ENCODE peak calls at places on chromosomes 3 and 15, in ten cellular contexts. T, D, Z, H, R, O, L, A, J and V are unnamed samples.
A peak's percentile ranks its signal among the peaks of the same experiment; 100 is the strongest.

GRCh38 chr3:46449755-46450552 is 14.8 kb downstream of the LTF start:
- DNase-seq in A (no peak), H (peak; percentile 3), L (no peak), T (no peak), Z (peak; percentile 22), R (no peak), J (peak; percentile 7), D (no peak), O (no peak), V (no peak)

GRCh38 chr3:71658131-71658530 is 67.1 kb downstream of the EIF4E3 start:
- DNase-seq in T (peak; percentile 54), Z (peak; percentile 45), L (peak; percentile 72), H (peak; percentile 71), R (no peak), D (peak; percentile 53), J (no peak), O (peak; percentile 51), A (no peak), V (no peak)

GRCh38 chr3:116256843-116257485 is 188.3 kb downstream of the LSAMP start:
- DNase-seq in O (no peak), J (peak; percentile 42), D (no peak), R (peak; percentile 24), Z (no peak), H (peak; percentile 27), L (no peak), T (no peak), A (no peak), V (no peak)

GRCh38 chr3:126659915-126660886 is 5.3 kb upstream of the TXNRD3 start:
- DNase-seq in L (no peak), O (peak; percentile 35), H (no peak), A (no peak), D (no peak), R (no peak), T (no peak), J (no peak), Z (peak; percentile 27), V (no peak)

GRCh38 chr3:98730338-98730737 is 32.8 kb upstream of the ST3GAL6 start:
- DNase-seq in L (no peak), D (no peak), Z (no peak), H (peak; percentile 57), R (no peak), J (no peak), O (no peak), T (no peak), A (no peak), V (no peak)

GRCh38 chr3:175749981-175750380 is 890.8 kb downstream of the NAALADL2 start:
- DNase-seq in J (no peak), H (no peak), A (no peak), T (no peak), L (no peak), Z (no peak), R (no peak), O (no peak), D (no peak), V (peak; percentile 15)

GRCh38 chr3:154818676-154819255 is 261.4 kb upstream of the MME start:
- DNase-seq in H (peak; percentile 36), O (no peak), T (no peak), R (peak; percentile 34), D (no peak), Z (peak; percentile 4), L (no peak), J (no peak), A (no peak), V (no peak)

GRCh38 chr3:58055309-58055708 is 47.1 kb downstream of the FLNB start:
- DNase-seq in R (no peak), T (no peak), L (no peak), H (peak; percentile 77), Z (no peak), O (no peak), J (no peak), A (no peak), D (no peak), V (no peak)

GRCh38 chr3:50373146-50373864 is 14.0 kb upstream of the TMEM115 start:
- DNase-seq in J (no peak), Z (no peak), D (no peak), O (no peak), H (no peak), R (no peak), A (no peak), L (no peak), T (no peak), V (no peak)

GRCh38 chr3:137709011-137709601 is 55.0 kb upstream of the SOX14 start:
- DNase-seq in L (no peak), J (no peak), O (peak; percentile 25), T (no peak), A (no peak), Z (no peak), D (no peak), R (no peak), H (no peak), V (no peak)

GRCh38 chr3:20322085-20322484 is 136.1 kb upstream of the SGO1 start:
- DNase-seq in Z (no peak), J (no peak), D (no peak), T (no peak), A (no peak), R (no peak), O (no peak), L (no peak), H (no peak), V (no peak)

GRCh38 chr15:39939487-39940452 is 5.9 kb downstream of the EIF2AK4 start:
- DNase-seq in A (no peak), Z (peak; percentile 50), T (no peak), R (no peak), L (no peak), J (no peak), H (no peak), O (no peak), D (no peak), V (no peak)

GRCh38 chr3:192417012-192417411 is 310.3 kb downstream of the FGF12 start:
- DNase-seq in O (no peak), H (peak; percentile 66), A (no peak), J (no peak), T (no peak), Z (no peak), D (no peak), L (no peak), R (no peak), V (no peak)

GRCh38 chr3:147410518-147411234 is 1.5 kb downstream of the ZIC1 start:
- DNase-seq in J (peak; percentile 34), H (peak; percentile 65), Z (peak; percentile 97), R (peak; percentile 51), A (no peak), O (no peak), T (no peak), D (no peak), L (no peak), V (no peak)

DNA sequence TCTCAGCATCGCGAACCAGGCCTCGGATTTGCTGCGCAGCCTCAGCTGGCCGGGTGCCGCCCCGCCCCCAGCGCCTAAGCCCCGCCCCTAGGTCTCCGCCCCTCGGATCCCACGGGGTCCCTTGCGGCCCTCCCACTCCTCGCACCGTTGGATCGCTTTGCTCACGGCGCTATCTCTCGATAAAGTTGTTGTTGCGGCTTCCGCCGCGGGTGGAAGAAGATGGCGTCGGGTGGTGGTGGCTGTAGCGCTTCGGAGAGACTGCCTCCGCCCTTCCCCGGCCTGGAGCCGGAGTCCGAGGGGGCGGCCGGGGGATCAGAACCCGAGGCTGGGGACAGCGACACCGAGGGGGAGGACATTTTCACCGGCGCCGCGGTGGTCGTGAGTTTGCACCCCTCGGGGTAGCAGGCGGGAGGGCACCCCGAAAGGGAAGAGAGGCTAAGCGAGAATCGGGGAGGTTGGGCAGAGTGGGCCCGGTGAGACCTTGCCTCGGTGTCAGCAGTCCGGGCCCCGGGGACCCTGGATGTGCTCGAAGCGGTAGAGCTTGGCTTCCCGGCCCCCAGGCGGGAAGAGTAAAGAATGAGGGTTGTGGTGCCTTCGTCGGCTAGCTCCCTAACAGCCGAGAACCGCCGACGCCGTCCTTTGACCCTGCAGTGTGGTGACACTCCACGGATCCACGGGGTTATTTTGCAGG is at the start of gene SNX1:
- DNase-seq in T (peak; percentile 96), H (peak; percentile 93), R (peak; percentile 58), Z (peak; percentile 97), O (peak; percentile 97), A (peak; percentile 95), L (peak; percentile 94), D (peak; percentile 92), J (peak; percentile 92), V (peak; percentile 47)
- TF ChIP-seq CTCF in T (no peak), H (no peak), R (no peak), Z (no peak), O (no peak), A (no peak), L (peak; percentile 20), D (no peak), J (no peak), V (no peak)

GRCh38 chr3:31448882-31449243 is 83.9 kb upstream of the STT3B start:
- DNase-seq in H (no peak), A (no peak), T (no peak), L (no peak), O (no peak), J (no peak), D (no peak), Z (no peak), R (no peak), V (no peak)
- TF ChIP-seq CTCF in H (no peak), A (no peak), T (no peak), L (no peak), O (no peak), J (no peak), D (no peak), Z (no peak), R (no peak), V (no peak)

DNA sequence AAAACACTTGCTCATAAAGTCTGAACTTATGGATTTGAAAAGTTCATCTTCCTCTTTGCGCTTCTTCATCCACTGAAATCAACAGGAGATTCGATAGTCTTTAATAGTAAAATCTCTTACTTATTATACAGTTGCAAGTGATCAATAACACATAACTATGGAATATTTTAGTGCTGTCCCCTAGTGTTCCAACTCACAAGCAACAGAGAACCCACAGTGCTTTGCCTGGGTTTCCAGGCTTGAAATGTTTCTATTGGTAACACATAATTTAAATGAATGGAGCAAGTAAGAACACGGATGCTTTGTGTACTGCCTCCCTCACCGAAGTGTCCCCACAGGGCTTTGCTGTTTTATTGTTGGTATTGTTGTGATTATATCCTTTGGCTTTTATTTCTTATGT is 93.5 kb downstream of the WDR72 start:
- DNase-seq in D (no peak), O (no peak), J (no peak), Z (no peak), R (no peak), H (no peak), A (no peak), L (no peak), T (no peak), V (no peak)
- TF ChIP-seq CTCF in D (no peak), O (peak; percentile 21), J (no peak), Z (peak; percentile 9), R (no peak), H (peak; percentile 14), A (no peak), L (no peak), T (no peak), V (peak; percentile 13)

GRCh38 chr3:121852256-121852655 is 17.2 kb downstream of the EAF2 start:
- DNase-seq in H (no peak), Z (no peak), A (no peak), J (no peak), T (no peak), R (no peak), L (no peak), D (no peak), O (no peak), V (no peak)

DNA sequence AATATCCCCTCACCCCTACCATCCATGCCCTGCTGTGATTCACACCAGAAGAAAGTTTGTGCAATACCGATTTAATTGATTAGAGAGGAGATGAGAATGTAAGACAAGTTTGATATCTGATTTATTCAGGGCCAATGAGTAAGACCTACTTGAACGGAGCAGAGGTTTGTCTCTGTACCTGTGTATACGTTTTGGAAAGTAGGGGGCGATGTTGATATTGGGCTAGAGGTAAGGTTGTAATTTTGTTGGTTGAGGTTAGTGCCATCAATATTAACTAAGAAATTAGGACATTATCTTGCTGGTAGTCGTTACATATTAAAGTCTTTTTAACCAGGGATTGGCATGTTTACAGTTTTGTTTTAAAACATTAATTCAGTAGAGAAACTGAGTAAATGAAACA is 20.5 kb downstream of the EAF2 start:
- DNase-seq in T (no peak), Z (peak; percentile 36), O (peak; percentile 7), H (no peak), D (no peak), J (no peak), A (no peak), R (no peak), L (no peak), V (no peak)
- TF ChIP-seq CTCF in T (no peak), Z (peak; percentile 41), O (peak; percentile 16), H (peak; percentile 15), D (no peak), J (peak; percentile 4), A (peak; percentile 52), R (peak; percentile 12), L (no peak), V (peak; percentile 23)